ENCODE peak calls at places on chromosomes 2 and 18, in six cellular contexts. B is H1, P is lower lobe of right lung, M is GM23338, Z is brain microvascular endothelial cell, G is SJSA1. S is an unnamed sample.

GRCh38 chr2:226184940-226185575 is 614.6 kb downstream of the IRS1 start:
- DNase-seq in B (no peak), P (no peak), M (no peak), Z (peak; percentile 31), G (no peak), S (no peak)

GRCh38 chr2:54671875-54672586 is 51.4 kb upstream of the EML6 start:
- DNase-seq in B (no peak), P (no peak), M (no peak), Z (no peak), G (no peak), S (no peak)

GRCh38 chr2:26846334-26846863 is 1.5 kb upstream of the DPYSL5 start:
- DNase-seq in B (peak; percentile 86), P (peak; percentile 80), M (peak; percentile 96), Z (peak; percentile 59), G (peak; percentile 64), S (peak; percentile 88)

GRCh38 chr2:42446503-42447271 is 47.1 kb downstream of the KCNG3 start:
- DNase-seq in B (no peak), P (no peak), M (no peak), Z (no peak), G (peak; percentile 42), S (no peak)

GRCh38 chr18:34661464-34662087 is 48.5 kb upstream of the DTNA start:
- DNase-seq in B (no peak), P (no peak), M (peak; percentile 87), Z (peak; percentile 46), G (peak; percentile 64), S (peak; percentile 52)

GRCh38 chr2:119255760-119256573 is 32.3 kb downstream of the STEAP3 start:
- DNase-seq in B (no peak), P (no peak), M (peak; percentile 77), Z (peak; percentile 94), G (peak; percentile 97), S (peak; percentile 68)

GRCh38 chr2:69375494-69376353 is 11.3 kb downstream of the GFPT1 start:
- DNase-seq in B (no peak), P (no peak), M (peak; percentile 79), Z (no peak), G (no peak), S (peak; percentile 64)

GRCh38 chr2:162333968-162334367 is 10.0 kb upstream of the GCA start:
- DNase-seq in B (no peak), P (no peak), M (peak; percentile 66), Z (peak; percentile 11), G (no peak), S (peak; percentile 24)

GRCh38 chr2:144605232-144605631 is 85.3 kb upstream of the ZEB2 start:
- DNase-seq in B (no peak), P (no peak), M (no peak), Z (no peak), G (no peak), S (no peak)

GRCh38 chr18:48138660-48139426 is 208.4 kb upstream of the SMAD2 start:
- DNase-seq in B (no peak), P (no peak), M (peak; percentile 23), Z (no peak), G (no peak), S (no peak)
- H3K27me3 ChIP-seq in B (peaks cover 11% of the 10 kb centered on the region), P (peaks cover 14% of the 10 kb centered on the region), M (peaks cover 51% of the 10 kb centered on the region), Z (peaks cover 47% of the 10 kb centered on the region), G (peaks cover 71% of the 10 kb centered on the region), S (peaks cover 52% of the 10 kb centered on the region)

DNA sequence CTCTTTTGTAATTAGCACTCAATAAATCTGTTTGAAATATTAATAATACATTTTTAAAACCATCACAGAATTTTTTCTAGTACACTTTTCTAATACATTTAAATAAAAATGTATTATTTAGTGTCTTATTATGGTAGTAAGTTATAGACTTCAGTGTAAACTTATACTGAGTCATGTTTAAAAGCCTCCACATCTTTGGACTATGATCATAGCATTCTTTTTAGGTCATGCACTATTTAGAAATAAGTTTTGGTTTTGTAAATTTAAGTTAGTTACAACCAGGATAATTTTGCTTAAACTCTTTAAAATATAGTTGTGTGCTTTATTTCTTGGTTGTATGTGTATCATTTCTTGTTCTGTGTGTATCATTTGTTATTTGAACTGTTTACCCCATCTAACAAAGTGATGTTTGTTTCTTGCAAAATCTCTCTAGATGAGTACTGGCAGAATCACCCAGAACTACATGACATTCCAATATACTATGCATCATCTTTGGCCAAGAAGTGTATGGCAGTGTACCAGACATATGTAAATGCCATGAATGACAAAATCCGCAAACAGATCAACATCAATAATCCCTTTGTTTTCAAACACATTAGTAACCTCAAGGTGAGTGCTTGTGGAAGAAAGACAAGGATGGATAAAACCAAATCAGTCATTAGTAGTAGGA is 16.7 kb downstream of the CPSF3 start:
- DNase-seq in B (no peak), P (no peak), M (no peak), Z (no peak), G (peak; percentile 9), S (no peak)
- H3K4me3 ChIP-seq in B (no peak overlapping the region), P (no peak overlapping the region), M (no peak overlapping the region), Z (no peak overlapping the region), G (no peak overlapping the region), S (no peak overlapping the region)

GRCh38 chr2:176122633-176123482 is at the start of gene HOXD9:
- DNase-seq in B (peak; percentile 75), P (no peak), M (no peak), Z (no peak), G (peak; percentile 87), S (peak; percentile 86)
- H3K27me3 ChIP-seq in B (peaks cover 92% of the 10 kb centered on the region), P (peaks cover 98% of the 10 kb centered on the region), M (peaks cover 100% of the 10 kb centered on the region), Z (peaks cover 92% of the 10 kb centered on the region), G (peaks cover 20% of the 10 kb centered on the region), S (peaks cover 100% of the 10 kb centered on the region)

GRCh38 chr18:57276720-57277284 is 75.6 kb upstream of the ST8SIA3 start:
- DNase-seq in B (no peak), P (no peak), M (peak; percentile 9), Z (no peak), G (no peak), S (no peak)

GRCh38 chr18:57275111-57275510 is 77.2 kb upstream of the ST8SIA3 start:
- DNase-seq in B (no peak), P (no peak), M (no peak), Z (no peak), G (no peak), S (no peak)

GRCh38 chr18:57267368-57267767 is 85.0 kb upstream of the ST8SIA3 start:
- DNase-seq in B (no peak), P (no peak), M (no peak), Z (no peak), G (no peak), S (no peak)

GRCh38 chr18:57269756-57270534 is 82.4 kb upstream of the ST8SIA3 start:
- DNase-seq in B (no peak), P (no peak), M (no peak), Z (no peak), G (no peak), S (no peak)

DNA sequence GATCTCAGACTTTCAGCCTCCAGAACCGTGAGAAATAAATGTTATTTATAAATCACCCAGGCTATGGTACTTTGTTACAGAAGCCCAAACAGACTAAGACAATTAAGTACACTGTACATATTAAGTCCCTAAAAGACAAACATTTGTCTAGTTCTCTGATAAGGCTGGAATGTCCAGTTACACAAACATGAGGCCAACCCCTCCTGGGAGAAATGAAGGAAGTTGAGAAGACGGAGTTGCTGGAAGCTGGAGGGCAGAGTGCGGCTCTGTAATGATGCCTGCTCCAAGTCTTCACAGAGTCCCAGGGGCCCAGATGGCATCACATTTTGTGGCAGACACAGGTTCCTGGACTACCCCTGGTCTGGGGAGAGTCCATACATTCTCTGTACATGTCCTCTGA is 79.2 kb upstream of the ST8SIA3 start:
- DNase-seq in B (no peak), P (no peak), M (no peak), Z (no peak), G (no peak), S (no peak)
- H3K4me3 ChIP-seq in B (no peak overlapping the region), P (no peak overlapping the region), M (no peak overlapping the region), Z (no peak overlapping the region), G (no peak overlapping the region), S (no peak overlapping the region)

DNA sequence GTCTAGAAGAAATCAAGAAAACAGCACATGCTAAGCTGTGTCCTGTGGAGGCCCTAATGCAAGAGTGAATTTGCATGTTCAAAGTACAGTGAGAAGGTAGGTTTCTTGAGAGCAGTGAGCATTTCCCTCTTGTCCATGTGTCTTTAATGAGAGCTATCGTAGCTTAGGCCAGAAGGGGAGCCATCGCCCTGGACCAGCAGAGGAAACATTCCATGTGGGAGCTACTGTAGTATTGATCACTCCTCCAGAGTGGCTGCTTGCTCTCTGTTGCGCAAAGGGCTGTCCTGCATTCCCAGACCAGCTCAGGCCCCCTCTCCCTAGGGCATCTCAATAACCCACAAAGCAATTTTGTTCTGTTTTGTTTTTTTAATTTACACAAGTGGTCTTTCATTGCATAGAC is 950.1 kb downstream of the CNTNAP5 start:
- DNase-seq in B (no peak), P (no peak), M (peak; percentile 11), Z (no peak), G (no peak), S (no peak)
- H3K27me3 ChIP-seq in B (no peaks in the 10 kb centered on the region), P (no peaks in the 10 kb centered on the region), M (no peaks in the 10 kb centered on the region), Z (no peaks in the 10 kb centered on the region), G (no peaks in the 10 kb centered on the region), S (no peaks in the 10 kb centered on the region)